ENCODE peak calls at places on chromosomes 1 and 21, in four cellular contexts. S, A, T and F are unnamed samples.

GRCh38 chr1:62466982-62467532 is 30.2 kb downstream of the USP1 start:
- DNase-seq in T (no peak), A (no peak), S (peak), F (no peak)

GRCh38 chr1:52574594-52574993 is 21.7 kb upstream of the TUT4 start:
- DNase-seq in T (peak), A (no peak), S (no peak), F (no peak)

GRCh38 chr1:231091853-231092301 is 51.8 kb upstream of the FAM89A start:
- DNase-seq in T (no peak), A (no peak), S (no peak), F (no peak)

GRCh38 chr1:25620211-25620610 is 3.6 kb downstream of the MAN1C1 start:
- DNase-seq in S (no peak), T (no peak), A (no peak), F (no peak)

GRCh38 chr21:45443595-45444181 is 38.7 kb downstream of the COL18A1 start:
- DNase-seq in A (no peak), T (no peak), S (no peak), F (peak)

GRCh38 chr1:40264354-40264781 is 6.3 kb downstream of the ZMPSTE24 start:
- DNase-seq in S (no peak), T (no peak), A (no peak), F (no peak)

GRCh38 chr1:24955161-24955560 is 25.1 kb upstream of the RUNX3 start:
- DNase-seq in A (no peak), T (no peak), S (no peak), F (no peak)

GRCh38 chr1:19365711-19366110 is 53.6 kb downstream of the SLC66A1 start:
- DNase-seq in S (no peak), T (no peak), A (peak), F (no peak)

GRCh38 chr1:226626577-226626956 is 78.0 kb downstream of the STUM start:
- DNase-seq in T (peak), A (peak), S (no peak), F (peak)

GRCh38 chr1:6545276-6545934 is 8.9 kb downstream of the NOL9 start:
- DNase-seq in T (no peak), S (no peak), A (no peak), F (no peak)

GRCh38 chr1:173603056-173603591 is at the start of gene SLC9C2:
- DNase-seq in T (no peak), S (no peak), A (peak), F (no peak)

GRCh38 chr1:184237588-184237987 is 149.2 kb upstream of the C1orf21 start:
- DNase-seq in T (no peak), A (no peak), S (no peak), F (no peak)

GRCh38 chr1:101235241-101235695 is 1.6 kb upstream of the S1PR1 start:
- DNase-seq in A (no peak), T (no peak), S (no peak), F (no peak)

GRCh38 chr1:160520582-160520981 is 2.5 kb downstream of the SLAMF6 start:
- DNase-seq in S (no peak), A (no peak), T (no peak), F (no peak)

GRCh38 chr1:27656157-27656893 is 15.7 kb downstream of the IFI6 start:
- DNase-seq in S (no peak), T (no peak), A (peak), F (peak)

GRCh38 chr1:40362699-40363098 is 10.8 kb upstream of the SMAP2 start:
- DNase-seq in T (no peak), A (no peak), S (no peak), F (no peak)